ENCODE peak calls at places on chromosome 22, in eight cellular contexts. P, K, S, G, D, X, Z and Y are unnamed samples.

GRCh38 chr22:47333625-47334024 is 571.2 kb downstream of the TBC1D22A start:
- DNase-seq in P (no peak), K (no peak), S (peak), G (no peak), D (no peak), X (no peak), Z (no peak), Y (peak)

GRCh38 chr22:39972656-39973055 is 12.5 kb downstream of the TMA7B start:
- DNase-seq in P (no peak), K (no peak), S (no peak), G (no peak), D (no peak), X (no peak), Z (no peak), Y (no peak)

GRCh38 chr22:37428649-37429586 is 1.6 kb upstream of the ELFN2 start:
- DNase-seq in P (no peak), K (peak), S (peak), G (peak), D (no peak), X (peak), Z (peak), Y (no peak)

GRCh38 chr22:43000441-43001175 is 14.3 kb downstream of the PACSIN2 start:
- DNase-seq in P (no peak), K (no peak), S (peak), G (no peak), D (no peak), X (peak), Z (peak), Y (no peak)

GRCh38 chr22:20399866-20400605 is 6.1 kb downstream of the ZNF74 start:
- DNase-seq in P (peak), K (no peak), S (no peak), G (no peak), D (no peak), X (no peak), Z (no peak), Y (no peak)

GRCh38 chr22:45638834-45639746 is 32.5 kb upstream of the ATXN10 start:
- DNase-seq in P (no peak), K (no peak), S (peak), G (no peak), D (no peak), X (no peak), Z (no peak), Y (no peak)

GRCh38 chr22:26549902-26550497 is 37.7 kb upstream of the TFIP11 start:
- DNase-seq in P (no peak), K (no peak), S (no peak), G (no peak), D (no peak), X (no peak), Z (no peak), Y (no peak)

GRCh38 chr22:40289991-40290459 is 56.3 kb upstream of the ADSL start:
- DNase-seq in P (no peak), K (peak), S (no peak), G (peak), D (no peak), X (peak), Z (no peak), Y (no peak)

GRCh38 chr22:22429374-22430108 is 79.0 kb downstream of the ZNF280B start:
- DNase-seq in P (no peak), K (no peak), S (no peak), G (no peak), D (no peak), X (no peak), Z (no peak), Y (no peak)

GRCh38 chr22:25898707-25899365 is 156.8 kb downstream of the MYO18B start:
- DNase-seq in P (no peak), K (no peak), S (peak), G (no peak), D (no peak), X (no peak), Z (no peak), Y (no peak)